ENCODE peak calls at places on chromosomes 2 and 18, in ten cellular contexts. S is progenitor cell of endocrine pancreas; F is activated CD8-positive, alpha-beta memory T cell treated with anti-CD3 and anti-CD28 coated beads, Interleukin-2, amount 50 U/mL, for 48 hours; B is right atrium auricular region; E is activated CD4-positive, alpha-beta T cell treated with anti-CD3 and anti-CD28 coated beads, Interleukin-2, amount 10 ng/mL, durations not matched to agents 7 days and 5 days; M is anterior cingulate cortex; V is epithelial cell of esophagus; R is hepatocyte; Z is HS-5; C is stimulated activated CD8-positive, alpha-beta memory T cell treated with anti-CD3 and anti-CD28 coated beads, Interleukin-2, amount 100 ng/mL, for 1 hour. X is an unnamed sample.

GRCh38 chr2:145800201-145801091 is 1280.5 kb upstream of the ZEB2 start:
- DNase-seq in S (no peak), F (no peak), B (no peak), E (no peak), M (no peak), V (peak; percentile 99), R (peak; percentile 80), Z (no peak), C (no peak), X (no peak)

GRCh38 chr18:78789850-78790249 is 189.8 kb upstream of the SALL3 start:
- DNase-seq in S (no peak), F (no peak), B (no peak), E (no peak), M (no peak), V (no peak), R (no peak), Z (no peak), C (no peak), X (no peak)

GRCh38 chr2:174211954-174212353 is 36.4 kb downstream of the OLA1 start:
- DNase-seq in S (no peak), F (no peak), B (no peak), E (no peak), M (no peak), V (no peak), R (no peak), Z (no peak), C (no peak), X (no peak)

GRCh38 chr2:101113441-101114267 is 37.5 kb downstream of the TBC1D8 start:
- DNase-seq in S (no peak), F (no peak), B (no peak), E (no peak), M (no peak), V (peak; percentile 99), R (peak; percentile 41), Z (peak; percentile 36), C (no peak), X (no peak)

GRCh38 chr2:150866431-150866830 is 379.0 kb upstream of the RND3 start:
- DNase-seq in S (no peak), F (no peak), B (no peak), E (no peak), M (no peak), V (no peak), R (no peak), Z (peak; percentile 26), C (no peak), X (no peak)

GRCh38 chr2:107801498-107801897 is 25.2 kb upstream of the RGPD4 start:
- DNase-seq in S (no peak), F (no peak), B (no peak), E (no peak), M (no peak), V (peak; percentile 38), R (no peak), Z (no peak), C (no peak), X (no peak)

GRCh38 chr2:239035997-239036731 is 188.3 kb downstream of the TWIST2 start:
- DNase-seq in S (no peak), F (no peak), B (no peak), E (peak; percentile 21), M (no peak), V (no peak), R (no peak), Z (no peak), C (no peak), X (no peak)

GRCh38 chr2:180829261-180829660 is 151.1 kb upstream of the UBE2E3 start:
- DNase-seq in S (no peak), F (no peak), B (no peak), E (no peak), M (no peak), V (peak; percentile 66), R (no peak), Z (no peak), C (no peak), X (peak; percentile 13)

GRCh38 chr2:173537694-173538093 is 183.0 kb downstream of the CDCA7 start:
- DNase-seq in S (no peak), F (no peak), B (no peak), E (no peak), M (no peak), V (no peak), R (no peak), Z (no peak), C (no peak), X (no peak)

GRCh38 chr2:44543773-44544725 is 182.3 kb downstream of the CAMKMT start:
- DNase-seq in S (no peak), F (no peak), B (no peak), E (no peak), M (no peak), V (peak; percentile 81), R (no peak), Z (no peak), C (no peak), X (no peak)

GRCh38 chr18:49174478-49174877 is 223.7 kb upstream of the SMAD7 start:
- DNase-seq in S (no peak), F (no peak), B (no peak), E (no peak), M (no peak), V (peak; percentile 50), R (peak; percentile 20), Z (peak; percentile 9), C (no peak), X (no peak)

GRCh38 chr18:2704541-2704940 is 49.0 kb downstream of the SMCHD1 start:
- DNase-seq in S (no peak), F (no peak), B (no peak), E (no peak), M (no peak), V (no peak), R (no peak), Z (no peak), C (no peak), X (no peak)

GRCh38 chr2:147511491-147511948 is 333.3 kb upstream of the ACVR2A start:
- DNase-seq in S (no peak), F (no peak), B (no peak), E (peak; percentile 28), M (peak; percentile 37), V (peak; percentile 64), R (peak; percentile 36), Z (no peak), C (no peak), X (no peak)

GRCh38 chr2:39488450-39488849 is 51.4 kb upstream of the MAP4K3 start:
- DNase-seq in S (no peak), F (no peak), B (no peak), E (no peak), M (no peak), V (peak; percentile 92), R (no peak), Z (peak; percentile 73), C (no peak), X (no peak)

GRCh38 chr18:61443311-61443710 is 110.1 kb downstream of the CDH20 start:
- DNase-seq in S (no peak), F (no peak), B (no peak), E (no peak), M (no peak), V (no peak), R (no peak), Z (no peak), C (no peak), X (no peak)

GRCh38 chr18:47737198-47737830 is 193.1 kb downstream of the SMAD2 start:
- DNase-seq in S (no peak), F (no peak), B (peak; percentile 38), E (no peak), M (no peak), V (no peak), R (no peak), Z (no peak), C (no peak), X (no peak)

GRCh38 chr2:12918138-12918840 is 201.6 kb downstream of the TRIB2 start:
- DNase-seq in S (no peak), F (no peak), B (no peak), E (no peak), M (no peak), V (no peak), R (no peak), Z (no peak), C (no peak), X (no peak)

GRCh38 chr2:43049836-43050796 is 176.3 kb downstream of the ZFP36L2 start:
- DNase-seq in S (no peak), F (no peak), B (no peak), E (no peak), M (no peak), V (peak; percentile 60), R (no peak), Z (no peak), C (no peak), X (no peak)

GRCh38 chr2:112048887-112049286 is 6.2 kb upstream of the TMEM87B start:
- DNase-seq in S (no peak), F (no peak), B (no peak), E (peak; percentile 43), M (no peak), V (peak; percentile 67), R (peak; percentile 60), Z (peak; percentile 49), C (no peak), X (no peak)

GRCh38 chr2:69181806-69182427 is 168.9 kb downstream of the ANTXR1 start:
- DNase-seq in S (no peak), F (no peak), B (no peak), E (no peak), M (no peak), V (no peak), R (no peak), Z (no peak), C (no peak), X (no peak)

GRCh38 chr18:286515-287310 is 18.9 kb upstream of the THOC1 start:
- DNase-seq in S (no peak), F (no peak), B (no peak), E (no peak), M (no peak), V (peak; percentile 13), R (peak; percentile 50), Z (no peak), C (no peak), X (peak; percentile 36)

GRCh38 chr2:226771067-226771466 is 28.6 kb downstream of the IRS1 start:
- DNase-seq in S (no peak), F (no peak), B (no peak), E (no peak), M (no peak), V (no peak), R (no peak), Z (no peak), C (no peak), X (no peak)